ENCODE peak calls at places on chromosomes 2 and 18, in four cellular contexts. M, J, Q and R are unnamed samples. For H3K9me3, the result is how much of the 10 kb centered on the place peaks cover.

GRCh38 chr18:21739604-21740473 is 753 bp upstream of the MIB1 start:
- DNase-seq in M (no peak), J (no peak), Q (no peak), R (no peak)

GRCh38 chr2:218282173-218282991 is 9.9 kb downstream of the TMBIM1 start:
- DNase-seq in M (no peak), J (no peak), Q (no peak), R (peak)

GRCh38 chr2:2524340-2524941 is 193.4 kb upstream of the MYT1L start:
- DNase-seq in M (no peak), J (no peak), Q (no peak), R (no peak)

GRCh38 chr2:159903404-159904126 is 105.6 kb upstream of the CD302 start:
- DNase-seq in M (peak), J (no peak), Q (no peak), R (no peak)

GRCh38 chr2:237298323-237299118 is 115.4 kb downstream of the COL6A3 start:
- DNase-seq in M (no peak), J (no peak), Q (no peak), R (no peak)

GRCh38 chr2:159904565-159905281 is 106.7 kb upstream of the CD302 start:
- DNase-seq in M (no peak), J (no peak), Q (peak), R (no peak)

GRCh38 chr2:71534786-71535185 is 81.4 kb downstream of the DYSF start:
- DNase-seq in M (no peak), J (no peak), Q (no peak), R (no peak)

GRCh38 chr2:112059671-112060070 is 4.6 kb downstream of the TMEM87B start:
- DNase-seq in M (no peak), J (no peak), Q (no peak), R (peak)

GRCh38 chr2:207711750-207712487 is 479 bp downstream of the CCNYL1 start:
- DNase-seq in M (peak), J (peak), Q (no peak), R (no peak)

GRCh38 chr2:241947401-241947800 is 77.9 kb downstream of the RTP5 start:
- DNase-seq in M (no peak), J (no peak), Q (no peak), R (no peak)

GRCh38 chr18:13141209-13141608 is 77.4 kb upstream of the LDLRAD4 start:
- DNase-seq in M (no peak), J (no peak), Q (no peak), R (peak)

GRCh38 chr18:11033503-11033902 is 115.9 kb downstream of the PIEZO2 start:
- DNase-seq in M (no peak), J (no peak), Q (no peak), R (no peak)

GRCh38 chr2:105739408-105739807 is 5.3 kb upstream of the NCK2 start:
- DNase-seq in M (no peak), J (no peak), Q (no peak), R (no peak)

GRCh38 chr2:190354003-190354690 is 10.8 kb downstream of the INPP1 start:
- DNase-seq in M (no peak), J (no peak), Q (no peak), R (no peak)

GRCh38 chr2:11343344-11343625 is 1.2 kb downstream of the ROCK2 start:
- DNase-seq in M (no peak), J (no peak), Q (no peak), R (no peak)

GRCh38 chr2:85769236-85769986 is 15.6 kb downstream of the ATOH8 start:
- DNase-seq in M (peak), J (no peak), Q (no peak), R (peak)

GRCh38 chr2:189783451-189783926 is 650 bp downstream of the ORMDL1 start:
- DNase-seq in M (no peak), J (no peak), Q (no peak), R (no peak)

GRCh38 chr18:79754831-79755351 is 42.8 kb upstream of the KCNG2 start:
- DNase-seq in M (no peak), J (no peak), Q (no peak), R (peak)

GRCh38 chr2:28681216-28681981 is 70.2 kb upstream of the PPP1CB start:
- DNase-seq in M (no peak), J (no peak), Q (no peak), R (peak)

GRCh38 chr2:150247471-150247870 is 240.0 kb downstream of the RND3 start:
- DNase-seq in M (no peak), J (no peak), Q (no peak), R (no peak)

GRCh38 chr18:48719988-48720654 is 181.3 kb downstream of the CTIF start:
- DNase-seq in M (no peak), J (no peak), Q (no peak), R (peak)

GRCh38 chr18:35306588-35307250 is 16.7 kb upstream of the ZSCAN30 start:
- DNase-seq in M (no peak), J (no peak), Q (no peak), R (no peak)

GRCh38 chr18:35311506-35311905 is 21.5 kb upstream of the ZSCAN30 start:
- DNase-seq in M (no peak), J (no peak), Q (no peak), R (no peak)
- H3K9me3 ChIP-seq in M (under half), J (under half), Q (under half), R (under half)

DNA sequence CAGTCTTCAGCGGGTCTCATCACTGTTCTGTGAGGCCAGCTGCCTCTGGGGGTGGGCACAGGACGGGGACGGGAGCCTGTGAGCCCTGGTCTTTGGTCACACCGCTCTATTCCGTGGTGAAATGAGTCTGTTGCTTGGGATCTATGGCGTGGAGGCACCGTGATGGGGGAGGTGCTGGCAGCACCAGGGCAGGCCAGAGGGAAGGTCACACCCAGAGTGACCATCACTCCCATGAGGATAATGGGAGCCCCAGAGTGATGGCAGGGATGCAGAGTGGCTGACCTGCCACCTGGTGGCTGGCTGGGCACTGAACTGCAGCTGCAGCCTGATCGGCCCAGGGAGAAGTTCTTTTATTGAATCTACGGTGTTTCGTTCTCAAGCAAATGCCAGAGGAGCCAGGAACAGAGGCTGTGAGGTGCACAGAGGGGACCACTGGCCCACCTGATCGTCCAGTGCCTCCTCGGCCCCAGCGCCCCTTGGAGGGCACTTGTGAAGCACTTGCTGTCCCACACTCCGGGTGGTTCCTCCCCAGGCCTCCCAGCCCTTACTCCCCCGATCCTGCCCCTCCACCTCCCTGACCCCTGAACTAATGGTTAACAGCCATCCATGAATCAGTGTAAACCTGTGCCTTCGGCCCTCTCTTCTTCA is 17.9 kb downstream of the KCNIP3 start:
- DNase-seq in M (no peak), J (peak), Q (no peak), R (peak)
- H3K9me3 ChIP-seq in M (under half), J (under half), Q (under half), R (under half)

GRCh38 chr2:102010767-102011351 is 19.1 kb downstream of the IL1R2 start:
- DNase-seq in M (no peak), J (no peak), Q (no peak), R (no peak)
- H3K9me3 ChIP-seq in M (under half), J (under half), Q (under half), R (under half)

DNA sequence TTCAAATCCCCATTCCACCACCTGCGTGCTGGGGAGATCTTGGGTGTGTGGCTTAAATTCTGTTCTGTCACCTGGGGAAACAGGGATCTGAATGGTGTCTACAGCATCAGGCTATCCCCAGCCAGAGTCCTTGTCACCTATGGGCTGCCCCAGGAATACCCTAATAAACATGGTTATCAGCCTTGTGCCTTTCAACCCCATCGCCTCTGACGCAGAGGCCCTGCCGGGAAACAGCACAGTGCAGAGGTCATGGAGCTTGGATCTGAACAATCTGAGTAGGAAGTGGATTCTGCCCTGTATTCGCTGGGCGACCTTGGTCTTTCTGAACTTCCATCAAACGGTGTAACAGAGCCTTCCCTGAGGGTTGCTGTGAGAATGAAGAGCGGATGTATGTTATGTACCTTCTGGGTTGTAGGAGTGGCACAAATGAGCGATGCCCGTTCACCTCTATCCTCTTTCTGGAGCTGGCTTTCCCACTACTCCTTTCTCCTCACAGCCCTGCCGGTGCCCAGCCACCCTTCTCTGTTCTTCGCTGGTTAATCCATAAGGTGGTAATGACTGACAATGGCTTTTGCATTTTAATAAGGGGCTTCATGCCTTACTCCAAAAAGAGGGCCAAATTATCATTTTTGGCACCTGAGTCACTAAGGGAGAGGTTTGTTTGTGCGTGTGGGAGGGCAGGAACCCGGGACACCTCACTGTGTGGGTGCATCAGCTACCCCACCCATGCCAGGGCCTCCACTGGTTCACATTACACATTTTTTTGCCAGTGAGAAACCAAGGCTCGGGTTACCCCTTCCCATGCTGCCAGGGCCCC is 256.5 kb downstream of the MYCN start:
- DNase-seq in M (no peak), J (no peak), Q (no peak), R (no peak)
- H3K9me3 ChIP-seq in M (under half), J (under half), Q (under half), R (under half)

GRCh38 chr2:51368250-51368649 is 336.3 kb upstream of the NRXN1 start:
- DNase-seq in M (no peak), J (no peak), Q (no peak), R (no peak)
- H3K9me3 ChIP-seq in M (under half), J (under half), Q (under half), R (under half)

GRCh38 chr2:219662566-219662965 is 35.1 kb downstream of the SLC4A3 start:
- DNase-seq in M (no peak), J (no peak), Q (no peak), R (no peak)

GRCh38 chr2:219661955-219662395 is 34.5 kb downstream of the SLC4A3 start:
- DNase-seq in M (no peak), J (no peak), Q (no peak), R (no peak)

GRCh38 chr2:219663116-219663762 is 35.8 kb downstream of the SLC4A3 start:
- DNase-seq in M (no peak), J (no peak), Q (no peak), R (no peak)

GRCh38 chr2:219658861-219659260 is 31.4 kb downstream of the SLC4A3 start:
- DNase-seq in M (no peak), J (no peak), Q (no peak), R (no peak)

DNA sequence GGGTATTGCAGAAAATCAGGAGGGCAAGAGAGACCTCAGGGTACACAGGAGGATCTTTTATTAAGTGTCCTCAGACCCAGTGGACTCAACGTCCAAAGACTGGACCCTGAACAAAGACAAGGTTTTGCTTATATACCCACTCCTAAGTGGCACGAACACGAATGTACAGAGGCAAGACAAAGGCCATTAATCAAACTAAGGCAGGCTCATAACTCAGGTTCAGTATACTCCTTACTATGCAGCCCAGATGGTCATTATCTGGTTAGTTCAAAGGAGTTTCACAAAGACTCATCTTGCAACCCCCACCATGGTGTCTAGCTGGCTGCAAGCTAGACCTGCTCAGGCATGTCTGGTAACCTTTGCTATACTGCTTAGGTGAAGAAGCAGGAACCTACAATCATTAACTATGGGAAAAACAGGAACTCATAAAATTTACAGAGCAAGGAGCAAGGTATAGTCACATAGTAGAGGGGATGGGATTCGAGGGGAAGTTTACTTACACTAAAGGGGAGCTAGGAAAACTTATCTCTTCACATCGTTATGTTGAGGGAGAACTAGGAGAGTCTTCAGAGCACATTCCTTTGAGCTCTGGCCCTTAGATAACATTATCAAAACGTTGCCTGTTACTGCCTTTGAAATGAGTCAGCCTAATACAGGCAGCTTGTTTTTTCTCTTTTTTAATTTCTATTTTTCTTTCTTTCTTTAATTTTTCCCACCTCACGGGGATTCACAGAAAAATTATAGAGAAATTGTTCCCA is 33.9 kb downstream of the SLC4A3 start:
- DNase-seq in M (no peak), J (no peak), Q (no peak), R (no peak)
- H3K9me3 ChIP-seq in M (under half), J (under half), Q (under half), R (under half)

GRCh38 chr2:233329489-233330135 is 22.0 kb downstream of the SAG start:
- DNase-seq in M (no peak), J (peak), Q (no peak), R (peak)
- H3K9me3 ChIP-seq in M (under half), J (under half), Q (under half), R (under half)

DNA sequence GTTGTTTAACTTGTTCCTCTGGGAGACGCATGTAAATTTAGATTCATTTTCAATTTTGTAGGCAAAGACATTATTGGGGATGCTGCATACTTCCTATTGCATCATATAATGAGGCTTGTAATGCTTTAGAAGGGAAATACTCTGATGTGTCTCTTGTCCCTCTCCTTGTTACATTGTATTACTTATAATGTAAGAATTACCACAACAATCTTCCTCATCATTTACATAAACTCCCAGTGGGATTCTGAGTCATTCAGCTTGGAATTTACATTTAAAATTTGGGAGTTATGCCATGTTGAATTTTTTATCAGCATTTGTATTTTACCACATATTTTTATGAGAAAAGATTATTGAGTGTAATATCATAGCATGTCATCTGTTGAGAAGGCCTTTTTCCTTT is 963.4 kb upstream of the NRXN1 start:
- DNase-seq in M (no peak), J (no peak), Q (no peak), R (peak)
- H3K9me3 ChIP-seq in M (under half), J (under half), Q (under half), R (under half)

DNA sequence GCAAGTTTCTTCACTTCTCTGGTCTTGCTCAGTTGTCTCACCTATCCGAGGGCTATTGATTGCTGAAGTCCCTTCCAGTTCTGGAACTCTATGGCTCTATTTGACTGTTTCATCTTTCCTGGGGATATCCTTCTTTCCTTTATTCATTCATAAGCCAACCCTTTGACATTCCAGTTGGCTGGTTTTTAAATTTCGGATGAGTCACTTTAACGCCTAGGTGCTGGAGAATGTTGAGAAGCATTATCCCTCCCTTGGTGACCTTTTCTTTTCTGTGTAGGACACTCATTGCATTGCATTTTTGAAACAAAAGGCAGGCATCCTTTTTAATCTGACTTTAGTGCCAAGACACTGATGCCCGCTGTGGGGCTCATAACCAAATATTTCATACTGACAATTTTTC is 307.1 kb downstream of the TSN start:
- DNase-seq in M (no peak), J (no peak), Q (no peak), R (no peak)
- H3K9me3 ChIP-seq in M (under half), J (under half), Q (under half), R (under half)

GRCh38 chr2:147398301-147398700 is 446.5 kb upstream of the ACVR2A start:
- DNase-seq in M (no peak), J (no peak), Q (no peak), R (no peak)

GRCh38 chr2:147394179-147394790 is 450.5 kb upstream of the ACVR2A start:
- DNase-seq in M (no peak), J (no peak), Q (no peak), R (no peak)

GRCh38 chr2:147399011-147399410 is 445.8 kb upstream of the ACVR2A start:
- DNase-seq in M (no peak), J (no peak), Q (no peak), R (no peak)

DNA sequence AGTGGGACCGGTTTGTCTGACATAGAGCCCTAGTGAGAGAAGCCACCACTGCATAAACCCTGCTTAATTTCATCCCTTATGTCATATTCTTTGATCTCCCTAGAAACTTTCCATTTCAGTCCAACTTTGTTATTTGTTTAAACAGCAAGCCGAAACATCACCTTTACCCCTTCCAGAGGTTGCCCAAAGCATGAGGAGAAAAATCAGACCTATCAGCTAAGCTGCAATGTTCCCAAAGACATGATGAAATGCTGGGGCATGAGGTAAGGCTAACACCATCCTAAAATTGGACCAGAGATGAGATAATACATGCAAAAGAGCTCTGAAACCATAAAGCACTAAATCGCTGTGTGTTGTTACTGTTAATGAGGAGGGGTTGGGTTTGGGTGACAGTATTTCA is 447.9 kb upstream of the ACVR2A start:
- DNase-seq in M (no peak), J (no peak), Q (no peak), R (no peak)
- H3K9me3 ChIP-seq in M (under half), J (under half), Q (under half), R (under half)